ENCODE peak calls at places on chromosomes 12 and 14, in four cellular contexts. F is globus pallidus, S is foreskin fibroblast, N is pancreas. W is an unnamed sample.
A peak's percentile ranks its signal among the peaks of the same experiment; 100 is the strongest.

GRCh38 chr14:72863216-72864006 is 30.5 kb downstream of the DPF3 start:
- DNase-seq in F (no peak), N (no peak), S (peak; percentile 69), W (no peak)

GRCh38 chr12:12919666-12920435 is 28.5 kb downstream of the GPRC5A start:
- DNase-seq in F (no peak), S (no peak), N (no peak), W (no peak)

GRCh38 chr12:116196752-116197718 is 80.5 kb downstream of the MED13L start:
- DNase-seq in F (no peak), N (no peak), S (no peak), W (no peak)

GRCh38 chr14:76761198-76761848 is at the start of gene VASH1:
- DNase-seq in N (peak; percentile 48), S (peak; percentile 93), F (peak; percentile 72), W (peak; percentile 28)

GRCh38 chr12:91825999-91826398 is 319.6 kb downstream of the BTG1 start:
- DNase-seq in F (no peak), N (no peak), S (no peak), W (no peak)

GRCh38 chr12:5996459-5996858 is 51.4 kb upstream of the ANO2 start:
- DNase-seq in N (no peak), F (no peak), S (no peak), W (no peak)

GRCh38 chr12:106584104-106585064 is 1.6 kb downstream of the RFX4 start:
- DNase-seq in N (no peak), F (no peak), S (no peak), W (no peak)

GRCh38 chr14:106141242-106142220 is 615.1 kb downstream of the TMEM121 start:
- DNase-seq in N (no peak), F (no peak), S (no peak), W (no peak)

GRCh38 chr12:111366075-111366474 is 2.8 kb downstream of the PHETA1 start:
- DNase-seq in F (no peak), N (no peak), S (no peak), W (no peak)

GRCh38 chr12:126286203-126286602 is 1221.0 kb downstream of the AACS start:
- DNase-seq in N (peak; percentile 86), F (no peak), S (no peak), W (no peak)

GRCh38 chr12:79560165-79560889 is 130.4 kb downstream of the PAWR start:
- DNase-seq in S (no peak), F (no peak), N (no peak), W (no peak)

GRCh38 chr12:110316861-110317260 is 35.8 kb downstream of the ATP2A2 start:
- DNase-seq in N (no peak), F (no peak), S (peak; percentile 85), W (no peak)